ENCODE peak calls at places on chromosomes 11 and 22, in seven cellular contexts. One of them, this sample, is unnamed.

GRCh38 chr11:119816660-119817059 is 87.7 kb upstream of the NECTIN1 start:
- DNase-seq in colonic mucosa: no peak
- DNase-seq in aorta: no peak
- DNase-seq in OCI-LY7: no peak
- DNase-seq in adrenal gland: no peak
- DNase-seq in gastrocnemius medialis: no peak
- DNase-seq in heart right ventricle: no peak
- DNase-seq in this sample: no peak

GRCh38 chr11:7903940-7904339 is 27.1 kb downstream of the OR10A6 start:
- DNase-seq in colonic mucosa: peak; percentile 46
- DNase-seq in aorta: no peak
- DNase-seq in OCI-LY7: no peak
- DNase-seq in adrenal gland: no peak
- DNase-seq in gastrocnemius medialis: no peak
- DNase-seq in heart right ventricle: no peak
- DNase-seq in this sample: no peak

GRCh38 chr11:129950319-129951034 is 52.2 kb downstream of the PRDM10 start:
- DNase-seq in colonic mucosa: peak; percentile 49
- DNase-seq in aorta: peak; percentile 82
- DNase-seq in OCI-LY7: peak; percentile 76
- DNase-seq in adrenal gland: peak; percentile 83
- DNase-seq in gastrocnemius medialis: peak; percentile 33
- DNase-seq in heart right ventricle: no peak
- DNase-seq in this sample: no peak

GRCh38 chr22:24191381-24191841 is 10.1 kb downstream of the SUSD2 start:
- DNase-seq in colonic mucosa: no peak
- DNase-seq in aorta: no peak
- DNase-seq in OCI-LY7: no peak
- DNase-seq in adrenal gland: no peak
- DNase-seq in gastrocnemius medialis: no peak
- DNase-seq in heart right ventricle: no peak
- DNase-seq in this sample: no peak

GRCh38 chr11:87236368-87236767 is 198.6 kb downstream of the TMEM135 start:
- DNase-seq in colonic mucosa: no peak
- DNase-seq in aorta: no peak
- DNase-seq in OCI-LY7: no peak
- DNase-seq in adrenal gland: no peak
- DNase-seq in gastrocnemius medialis: no peak
- DNase-seq in heart right ventricle: no peak
- DNase-seq in this sample: no peak

GRCh38 chr22:29346659-29347058 is 31.2 kb upstream of the RASL10A start:
- DNase-seq in colonic mucosa: no peak
- DNase-seq in aorta: peak; percentile 43
- DNase-seq in OCI-LY7: no peak
- DNase-seq in adrenal gland: no peak
- DNase-seq in gastrocnemius medialis: peak; percentile 87
- DNase-seq in heart right ventricle: no peak
- DNase-seq in this sample: no peak

GRCh38 chr11:75557649-75558494 is 4.2 kb upstream of the SERPINH1 start:
- DNase-seq in colonic mucosa: no peak
- DNase-seq in aorta: peak; percentile 89
- DNase-seq in OCI-LY7: no peak
- DNase-seq in adrenal gland: peak; percentile 78
- DNase-seq in gastrocnemius medialis: no peak
- DNase-seq in heart right ventricle: peak; percentile 39
- DNase-seq in this sample: no peak

GRCh38 chr11:79321282-79321681 is 119.5 kb downstream of the TENM4 start:
- DNase-seq in colonic mucosa: no peak
- DNase-seq in aorta: no peak
- DNase-seq in OCI-LY7: no peak
- DNase-seq in adrenal gland: no peak
- DNase-seq in gastrocnemius medialis: no peak
- DNase-seq in heart right ventricle: no peak
- DNase-seq in this sample: no peak

GRCh38 chr11:19978668-19979518 is 181.4 kb downstream of the DBX1 start:
- DNase-seq in colonic mucosa: no peak
- DNase-seq in aorta: peak; percentile 75
- DNase-seq in OCI-LY7: no peak
- DNase-seq in adrenal gland: no peak
- DNase-seq in gastrocnemius medialis: no peak
- DNase-seq in heart right ventricle: no peak
- DNase-seq in this sample: no peak

DNA sequence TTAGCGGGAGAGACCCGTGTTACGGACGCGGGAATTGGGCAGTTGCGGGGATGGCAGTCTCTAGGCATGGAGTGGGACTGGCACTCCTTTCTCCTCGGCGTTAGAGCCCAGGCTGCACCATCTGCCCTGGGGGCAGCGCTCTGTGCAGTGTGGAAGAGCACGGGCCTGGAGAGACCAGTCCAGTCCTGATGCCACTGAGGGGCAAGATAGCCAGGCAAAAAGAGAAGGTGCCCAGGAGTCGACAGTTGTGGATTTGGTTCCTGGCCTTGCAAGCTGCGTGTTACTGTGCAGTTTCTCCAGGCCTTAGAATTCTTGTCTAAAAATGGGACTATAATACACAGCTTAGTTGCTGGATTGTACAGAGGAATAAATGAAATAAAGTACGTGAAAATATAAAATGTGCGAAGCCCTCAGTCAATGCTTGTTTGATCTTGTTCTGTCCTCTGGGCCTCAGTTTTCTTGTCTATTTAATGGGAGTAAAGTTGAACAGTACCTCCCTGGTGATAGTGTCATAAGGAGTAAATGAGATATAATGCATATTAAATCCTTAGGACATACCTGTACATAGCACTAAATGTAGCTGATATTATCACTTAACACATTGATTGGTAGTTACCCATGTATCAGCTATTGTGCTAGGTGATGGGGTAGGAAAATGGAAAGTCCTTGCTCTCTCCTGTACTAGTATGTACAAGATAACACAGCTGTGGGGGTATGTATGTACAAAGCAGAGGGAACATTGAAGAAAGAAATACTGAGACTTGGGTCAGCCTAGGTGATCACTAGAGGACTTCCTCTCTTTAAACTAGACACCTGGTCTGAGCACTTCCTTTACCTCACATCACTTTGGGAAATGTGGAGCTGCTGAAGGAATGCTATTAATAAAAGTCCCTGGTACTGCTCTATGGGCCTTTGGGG is 1.2 kb downstream of the ATXN10 start:
- DNase-seq in colonic mucosa: no peak
- DNase-seq in aorta: no peak
- DNase-seq in OCI-LY7: peak; percentile 25
- DNase-seq in adrenal gland: no peak
- DNase-seq in gastrocnemius medialis: no peak
- DNase-seq in heart right ventricle: no peak
- DNase-seq in this sample: no peak
- H3K4me1 ChIP-seq in colonic mucosa: no peaks in the 10 kb centered on the region
- H3K4me1 ChIP-seq in aorta: peaks cover 3% of the 10 kb centered on the region
- H3K4me1 ChIP-seq in OCI-LY7: peaks cover 25% of the 10 kb centered on the region
- H3K4me1 ChIP-seq in adrenal gland: peaks cover 9% of the 10 kb centered on the region
- H3K4me1 ChIP-seq in gastrocnemius medialis: peaks cover 25% of the 10 kb centered on the region
- H3K4me1 ChIP-seq in heart right ventricle: peaks cover 26% of the 10 kb centered on the region
- H3K4me1 ChIP-seq in this sample: peaks cover 30% of the 10 kb centered on the region

GRCh38 chr11:47280860-47281259 is 10.9 kb downstream of the MADD start:
- DNase-seq in colonic mucosa: no peak
- DNase-seq in aorta: no peak
- DNase-seq in OCI-LY7: no peak
- DNase-seq in adrenal gland: no peak
- DNase-seq in gastrocnemius medialis: no peak
- DNase-seq in heart right ventricle: no peak
- DNase-seq in this sample: no peak
- H3K27ac ChIP-seq in colonic mucosa: no peak overlapping the region
- H3K27ac ChIP-seq in aorta: no peak overlapping the region
- H3K27ac ChIP-seq in OCI-LY7: no peak overlapping the region
- H3K27ac ChIP-seq in adrenal gland: no peak overlapping the region
- H3K27ac ChIP-seq in gastrocnemius medialis: peak overlapping the region; percentile 73
- H3K27ac ChIP-seq in heart right ventricle: peak overlapping the region; percentile 56
- H3K27ac ChIP-seq in this sample: no peak overlapping the region

GRCh38 chr11:64744544-64745218 is 739 bp upstream of the RASGRP2 start:
- DNase-seq in colonic mucosa: no peak
- DNase-seq in aorta: no peak
- DNase-seq in OCI-LY7: no peak
- DNase-seq in adrenal gland: no peak
- DNase-seq in gastrocnemius medialis: no peak
- DNase-seq in heart right ventricle: no peak
- DNase-seq in this sample: peak; percentile 48
- H3K4me3 ChIP-seq in colonic mucosa: peak overlapping the region; percentile 50
- H3K4me3 ChIP-seq in aorta: peak overlapping the region; percentile 65
- H3K4me3 ChIP-seq in OCI-LY7: peak overlapping the region; percentile 89
- H3K4me3 ChIP-seq in adrenal gland: peak overlapping the region; percentile 3
- H3K4me3 ChIP-seq in gastrocnemius medialis: peak overlapping the region; percentile 83
- H3K4me3 ChIP-seq in heart right ventricle: peak overlapping the region; percentile 70
- H3K4me3 ChIP-seq in this sample: peak overlapping the region; percentile 77

DNA sequence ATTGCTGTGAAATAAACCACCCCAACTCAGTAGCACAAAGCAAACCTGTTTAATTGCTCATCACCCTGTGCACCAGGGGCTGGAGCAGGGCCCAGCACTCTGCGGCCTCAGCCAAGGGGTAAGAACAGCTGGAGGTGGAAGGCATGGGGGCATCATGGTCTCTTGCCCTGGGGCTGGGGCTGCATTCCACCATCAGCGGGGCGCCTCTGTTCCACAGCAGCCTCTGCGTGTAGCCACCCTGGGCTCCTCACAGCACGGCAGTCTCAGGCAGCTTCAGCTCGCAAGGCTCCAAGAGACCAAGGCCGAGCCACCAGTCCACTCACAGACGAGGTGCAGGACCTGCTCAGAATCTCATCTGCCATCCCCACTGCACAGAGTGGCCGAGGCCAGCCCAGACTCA is 630.7 kb downstream of the TBC1D22A start:
- DNase-seq in colonic mucosa: no peak
- DNase-seq in aorta: peak; percentile 25
- DNase-seq in OCI-LY7: no peak
- DNase-seq in adrenal gland: no peak
- DNase-seq in gastrocnemius medialis: no peak
- DNase-seq in heart right ventricle: no peak
- DNase-seq in this sample: no peak
- H3K4me1 ChIP-seq in colonic mucosa: no peaks in the 10 kb centered on the region
- H3K4me1 ChIP-seq in aorta: no peaks in the 10 kb centered on the region
- H3K4me1 ChIP-seq in OCI-LY7: no peaks in the 10 kb centered on the region
- H3K4me1 ChIP-seq in adrenal gland: no peaks in the 10 kb centered on the region
- H3K4me1 ChIP-seq in gastrocnemius medialis: no peaks in the 10 kb centered on the region
- H3K4me1 ChIP-seq in heart right ventricle: no peaks in the 10 kb centered on the region
- H3K4me1 ChIP-seq in this sample: no peaks in the 10 kb centered on the region

GRCh38 chr11:23539556-23539955 is 679.3 kb upstream of the CCDC179 start:
- DNase-seq in colonic mucosa: no peak
- DNase-seq in aorta: no peak
- DNase-seq in OCI-LY7: no peak
- DNase-seq in adrenal gland: no peak
- DNase-seq in gastrocnemius medialis: no peak
- DNase-seq in heart right ventricle: no peak
- DNase-seq in this sample: no peak
- H3K27ac ChIP-seq in colonic mucosa: no peak overlapping the region
- H3K27ac ChIP-seq in aorta: no peak overlapping the region
- H3K27ac ChIP-seq in OCI-LY7: no peak overlapping the region
- H3K27ac ChIP-seq in adrenal gland: no peak overlapping the region
- H3K27ac ChIP-seq in gastrocnemius medialis: no peak overlapping the region
- H3K27ac ChIP-seq in heart right ventricle: no peak overlapping the region
- H3K27ac ChIP-seq in this sample: no peak overlapping the region

GRCh38 chr11:369336-370018 is at the start of gene B4GALNT4:
- DNase-seq in colonic mucosa: no peak
- DNase-seq in aorta: no peak
- DNase-seq in OCI-LY7: no peak
- DNase-seq in adrenal gland: no peak
- DNase-seq in gastrocnemius medialis: no peak
- DNase-seq in heart right ventricle: no peak
- DNase-seq in this sample: no peak

GRCh38 chr11:371051-371450 is 1.8 kb downstream of the B4GALNT4 start:
- DNase-seq in colonic mucosa: no peak
- DNase-seq in aorta: no peak
- DNase-seq in OCI-LY7: no peak
- DNase-seq in adrenal gland: no peak
- DNase-seq in gastrocnemius medialis: no peak
- DNase-seq in heart right ventricle: no peak
- DNase-seq in this sample: no peak

GRCh38 chr11:370087-370941 is 1.0 kb downstream of the B4GALNT4 start:
- DNase-seq in colonic mucosa: no peak
- DNase-seq in aorta: no peak
- DNase-seq in OCI-LY7: no peak
- DNase-seq in adrenal gland: no peak
- DNase-seq in gastrocnemius medialis: no peak
- DNase-seq in heart right ventricle: no peak
- DNase-seq in this sample: no peak

GRCh38 chr11:367956-368413 is 1.3 kb upstream of the B4GALNT4 start:
- DNase-seq in colonic mucosa: no peak
- DNase-seq in aorta: no peak
- DNase-seq in OCI-LY7: no peak
- DNase-seq in adrenal gland: no peak
- DNase-seq in gastrocnemius medialis: no peak
- DNase-seq in heart right ventricle: no peak
- DNase-seq in this sample: peak; percentile 16

DNA sequence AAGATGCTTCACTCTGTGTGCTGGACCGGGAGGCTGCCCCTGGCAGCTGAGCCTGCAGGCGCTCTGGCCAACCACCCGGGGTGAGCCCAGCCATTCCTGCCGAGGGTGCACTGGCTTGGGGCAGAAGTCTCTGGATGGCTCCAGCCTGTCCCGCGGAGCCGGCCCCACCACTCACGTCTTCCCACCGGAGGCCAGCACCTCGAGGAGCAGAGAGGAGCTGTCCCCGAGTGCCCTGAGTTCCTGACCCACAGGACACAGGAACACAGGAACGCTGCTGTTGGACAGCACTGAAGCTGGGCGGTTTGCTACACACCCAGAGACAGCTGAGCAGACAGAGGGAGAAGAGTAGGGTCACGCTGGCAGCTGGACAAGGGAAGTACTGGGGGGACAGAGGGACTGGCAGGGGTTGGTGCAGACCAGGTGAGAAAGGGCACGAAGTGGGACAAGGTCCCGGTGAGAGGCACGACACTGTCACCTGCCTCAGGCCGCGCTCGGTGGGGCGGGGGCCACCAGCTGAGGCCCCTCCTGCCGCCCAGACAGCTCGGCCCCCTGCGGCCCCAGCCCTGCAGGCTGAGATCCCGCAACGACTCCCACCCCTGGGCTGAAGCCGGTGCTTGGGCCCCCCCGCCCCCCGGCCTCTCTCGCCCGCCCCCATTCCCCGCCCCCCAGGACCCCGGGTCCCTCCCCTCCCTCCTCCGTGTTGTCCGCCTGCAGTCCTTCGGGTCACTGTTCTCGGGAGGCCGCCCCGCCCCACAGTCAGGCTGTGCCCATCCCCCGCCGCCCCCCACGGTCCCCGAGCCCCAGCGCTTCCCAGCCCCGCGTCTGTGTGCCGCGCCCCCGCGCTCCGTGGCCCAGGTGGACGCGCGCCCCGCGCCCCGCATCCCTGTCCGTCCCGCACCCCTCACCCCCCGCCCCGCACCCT is 624 bp upstream of the B4GALNT4 start:
- DNase-seq in colonic mucosa: no peak
- DNase-seq in aorta: peak; percentile 44
- DNase-seq in OCI-LY7: no peak
- DNase-seq in adrenal gland: no peak
- DNase-seq in gastrocnemius medialis: no peak
- DNase-seq in heart right ventricle: no peak
- DNase-seq in this sample: no peak
- H3K4me3 ChIP-seq in colonic mucosa: no peak overlapping the region
- H3K4me3 ChIP-seq in aorta: no peak overlapping the region
- H3K4me3 ChIP-seq in OCI-LY7: no peak overlapping the region
- H3K4me3 ChIP-seq in adrenal gland: no peak overlapping the region
- H3K4me3 ChIP-seq in gastrocnemius medialis: no peak overlapping the region
- H3K4me3 ChIP-seq in heart right ventricle: peak overlapping the region; percentile 28
- H3K4me3 ChIP-seq in this sample: no peak overlapping the region

This sample was measured in CD4-positive, CD25-positive, alpha-beta regulatory T cell.